ENCODE peak calls at places on chromosomes 12 and 14, in ten cellular contexts. J, M, R, V, U, A, X, C, F and S are unnamed samples.

GRCh38 chr12:44847888-44848770 is 28.0 kb downstream of the NELL2 start:
- DNase-seq in V (no peak), C (peak; percentile 77), M (no peak), F (peak; percentile 17), A (no peak), U (no peak), J (no peak), X (no peak), R (no peak), S (no peak)

GRCh38 chr12:53461059-53461458 is 9.2 kb downstream of the PCBP2 start:
- DNase-seq in C (no peak), J (no peak), V (no peak), M (no peak), A (no peak), U (no peak), X (no peak), F (no peak), R (no peak), S (no peak)

GRCh38 chr12:66447643-66448042 is 145.3 kb downstream of the HELB start:
- DNase-seq in J (no peak), A (no peak), X (no peak), M (no peak), F (no peak), C (no peak), U (no peak), R (no peak), V (no peak), S (no peak)

GRCh38 chr14:103097994-103098957 is 3.8 kb downstream of the EXOC3L4 start:
- DNase-seq in C (no peak), U (no peak), F (no peak), A (no peak), V (no peak), M (no peak), R (no peak), J (no peak), X (no peak), S (no peak)

GRCh38 chr12:108589028-108589839 is 8.7 kb downstream of the TMEM119 start:
- DNase-seq in M (no peak), X (no peak), U (no peak), A (no peak), R (no peak), C (peak; percentile 67), F (no peak), J (no peak), V (no peak), S (no peak)

GRCh38 chr12:55822228-55822627 is 4.4 kb downstream of the ORMDL2 start:
- DNase-seq in A (no peak), V (no peak), F (no peak), M (no peak), J (peak; percentile 67), C (no peak), X (no peak), R (no peak), U (no peak), S (no peak)

GRCh38 chr12:102874819-102875218 is 42.2 kb downstream of the PAH start:
- DNase-seq in R (no peak), J (no peak), X (no peak), U (no peak), V (no peak), F (no peak), M (no peak), A (no peak), C (no peak), S (peak; percentile 92)

GRCh38 chr14:80653951-80654350 is 287.6 kb downstream of the CEP128 start:
- DNase-seq in X (no peak), V (no peak), A (no peak), J (no peak), R (no peak), C (no peak), M (no peak), U (no peak), F (no peak), S (no peak)

GRCh38 chr12:131620946-131621681 is 89.8 kb upstream of the SFSWAP start:
- DNase-seq in U (no peak), C (peak; percentile 66), R (no peak), V (no peak), A (no peak), X (no peak), F (no peak), J (no peak), M (no peak), S (no peak)

GRCh38 chr12:52041695-52042123 is 9.5 kb upstream of the NR4A1 start:
- DNase-seq in C (peak; percentile 88), X (peak; percentile 77), U (no peak), M (peak; percentile 58), V (peak; percentile 75), A (no peak), F (no peak), R (no peak), J (peak; percentile 56), S (no peak)

GRCh38 chr14:32246751-32247150 is 43.7 kb upstream of the RNU6-8 start:
- DNase-seq in R (no peak), J (no peak), F (no peak), U (no peak), X (no peak), V (no peak), C (no peak), M (no peak), A (no peak), S (no peak)

GRCh38 chr12:114450511-114451300 is 44.8 kb upstream of the TBX5 start:
- DNase-seq in A (no peak), M (no peak), F (no peak), R (no peak), J (peak; percentile 46), U (no peak), V (no peak), X (no peak), C (no peak), S (no peak)

DNA sequence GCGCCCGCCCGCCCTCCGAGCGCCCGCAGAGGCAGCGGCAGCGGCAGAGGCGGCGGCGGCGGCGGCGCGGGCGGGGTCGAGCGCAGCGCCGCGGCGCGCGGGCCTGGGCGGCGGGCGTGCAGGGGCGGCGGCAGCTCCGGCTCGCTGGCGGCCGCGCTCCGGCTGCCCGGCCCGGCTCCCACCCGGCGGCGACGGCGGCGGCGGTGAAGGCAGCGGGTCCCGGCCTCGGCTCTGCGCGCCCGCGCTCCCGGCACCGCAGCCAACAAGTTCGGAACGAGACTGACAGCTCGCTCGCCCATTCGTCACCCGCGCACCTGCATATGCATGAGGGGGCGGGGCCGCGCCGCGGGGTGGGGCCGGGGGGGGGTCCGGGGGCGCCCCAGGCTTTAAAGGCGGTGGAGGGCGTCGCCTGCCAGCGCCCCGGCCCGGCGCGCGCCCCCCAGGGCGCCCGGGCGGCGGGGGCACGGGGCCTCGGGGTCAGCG is at the start of gene JAG2:
- DNase-seq in C (no peak), V (no peak), R (no peak), X (no peak), F (peak; percentile 57), A (peak; percentile 61), M (peak; percentile 67), U (no peak), J (peak; percentile 77), S (no peak)
- TF ChIP-seq POLR2AphosphoS5 in C (no peak), V (no peak), R (peak; percentile 31), X (no peak), F (no peak), A (no peak), M (no peak), U (no peak), J (no peak), S (no peak)

GRCh38 chr12:93704122-93704521 is 26.9 kb downstream of the CRADD start:
- DNase-seq in C (no peak), V (no peak), M (no peak), U (no peak), F (no peak), A (no peak), R (no peak), X (no peak), J (no peak), S (no peak)
- H3K27ac ChIP-seq in C (peak overlapping the region; percentile 29), V (peak overlapping the region; percentile 59), M (no peak overlapping the region), U (peak overlapping the region; percentile 42), F (peak overlapping the region; percentile 7), A (peak overlapping the region; percentile 89), R (no peak overlapping the region), X (no peak overlapping the region), J (no peak overlapping the region), S (peak overlapping the region; percentile 44)

GRCh38 chr12:111643428-111643826 is 42.3 kb downstream of the BRAP start:
- DNase-seq in F (peak; percentile 53), X (no peak), U (no peak), J (no peak), M (peak; percentile 75), V (no peak), C (no peak), A (peak; percentile 70), R (no peak), S (no peak)

GRCh38 chr12:111645433-111645832 is 40.3 kb downstream of the BRAP start:
- DNase-seq in V (no peak), F (no peak), X (no peak), C (no peak), R (no peak), A (no peak), J (no peak), M (no peak), U (no peak), S (no peak)

GRCh38 chr12:111640498-111640897 is 41.4 kb upstream of the ATXN2 start:
- DNase-seq in X (no peak), U (no peak), J (no peak), C (no peak), R (no peak), A (no peak), M (no peak), F (no peak), V (no peak), S (no peak)

GRCh38 chr12:111638576-111638975 is 39.5 kb upstream of the ATXN2 start:
- DNase-seq in M (no peak), C (no peak), X (no peak), V (no peak), F (no peak), U (no peak), A (no peak), R (no peak), J (no peak), S (no peak)

DNA sequence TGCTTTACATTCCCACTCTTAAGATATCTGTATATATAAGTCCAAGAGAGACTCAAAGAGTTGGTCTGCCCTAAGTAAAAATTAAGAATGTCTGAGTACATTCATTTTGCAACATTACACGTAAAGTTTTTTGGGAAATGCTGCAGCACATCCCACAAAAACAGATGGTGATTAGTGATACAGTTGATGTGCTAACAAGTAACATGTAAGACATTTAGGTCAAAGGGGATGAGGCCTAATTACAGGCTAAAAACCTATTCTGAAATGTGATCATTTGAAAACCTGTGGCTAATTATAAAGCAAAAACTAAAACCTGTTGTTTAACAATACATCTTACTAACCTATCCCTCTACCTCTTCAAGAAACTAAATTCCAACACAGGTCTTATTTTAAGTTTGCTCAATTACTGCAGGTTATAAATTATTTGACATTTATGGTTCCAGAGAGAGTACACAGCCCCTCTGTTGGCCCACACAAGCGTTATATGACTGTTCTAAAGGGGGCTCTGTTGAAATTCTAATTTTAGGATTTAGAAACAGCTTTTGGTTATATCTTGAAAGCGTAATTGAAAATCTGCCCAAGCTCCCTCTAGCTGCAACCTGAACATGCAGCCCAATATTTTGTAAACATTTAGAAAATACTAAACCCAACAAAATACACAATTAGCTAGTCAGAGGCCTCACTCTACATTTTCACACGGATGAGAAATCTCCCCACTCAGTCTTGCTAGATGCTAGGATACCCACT is 42.9 kb downstream of the BRAP start:
- DNase-seq in F (no peak), C (no peak), J (no peak), M (no peak), U (no peak), R (no peak), A (no peak), X (no peak), V (no peak), S (no peak)
- TF ChIP-seq CTCF in F (no peak), C (no peak), J (no peak), M (no peak), U (no peak), R (no peak), A (peak; percentile 19), X (no peak), V (no peak), S (peak; percentile 8)

GRCh38 chr14:65412881-65413738 is 580 bp downstream of the FUT8 start:
- DNase-seq in X (no peak), F (peak; percentile 77), M (peak; percentile 74), U (no peak), A (peak; percentile 57), J (peak; percentile 70), C (peak; percentile 95), R (no peak), V (peak; percentile 86), S (peak; percentile 92)
- TF ChIP-seq POLR2AphosphoS5 in X (no peak), F (no peak), M (no peak), U (no peak), A (no peak), J (no peak), C (no peak), R (no peak), V (no peak), S (no peak)